ENCODE peak calls at places on chromosomes 11 and 22, in nine cellular contexts. J is AG09319; N is NCI-H2227 treated with DMSO at 0.1 percent for 48 hours; T is coronary artery; H is stimulated activated CD4-positive, alpha-beta T cell treated with anti-CD3 and anti-CD28 coated beads, Interleukin-12 subunit alpha, Interleukin-12 subunit beta, amount 100 ng/mL, for 48 hours; W is pons; I is left lobe of liver; P is GM12865; C is pancreas. R is an unnamed sample.

GRCh38 chr11:44564653-44565007 is 833 bp upstream of the CD82 start:
- DNase-seq in J (peak), N (no peak), T (peak), H (no peak), W (peak), I (peak), P (no peak), C (peak), R (no peak)

GRCh38 chr11:18005376-18006129 is 7.3 kb downstream of the SERGEF start:
- DNase-seq in J (no peak), N (no peak), T (no peak), H (no peak), W (no peak), I (no peak), P (no peak), C (no peak), R (no peak)

GRCh38 chr11:109425554-109425953 is 3.6 kb downstream of the C11orf87 start:
- DNase-seq in J (no peak), N (no peak), T (no peak), H (no peak), W (no peak), I (no peak), P (no peak), C (no peak), R (no peak)

GRCh38 chr11:15565846-15566245 is 451.1 kb downstream of the INSC start:
- DNase-seq in J (no peak), N (peak), T (no peak), H (no peak), W (no peak), I (no peak), P (no peak), C (no peak), R (no peak)

GRCh38 chr11:129881570-129882170 is 13.7 kb downstream of the NFRKB start:
- DNase-seq in J (no peak), N (no peak), T (no peak), H (no peak), W (peak), I (no peak), P (peak), C (no peak), R (peak)

GRCh38 chr11:41781441-41781840 is 322.0 kb upstream of the LRRC4C start:
- DNase-seq in J (no peak), N (no peak), T (no peak), H (no peak), W (no peak), I (no peak), P (no peak), C (no peak), R (no peak)

GRCh38 chr11:96893988-96894387 is 504.2 kb downstream of the JRKL start:
- DNase-seq in J (no peak), N (no peak), T (no peak), H (no peak), W (no peak), I (no peak), P (no peak), C (no peak), R (no peak)

GRCh38 chr11:106076421-106076922 is 675 bp downstream of the KBTBD3 start:
- DNase-seq in J (no peak), N (no peak), T (no peak), H (no peak), W (peak), I (peak), P (no peak), C (no peak), R (no peak)

GRCh38 chr11:35166369-35167360 is 27.7 kb downstream of the CD44 start:
- DNase-seq in J (peak), N (no peak), T (no peak), H (no peak), W (peak), I (no peak), P (no peak), C (no peak), R (no peak)

GRCh38 chr11:1353383-1354124 is 36.2 kb upstream of the BRSK2 start:
- DNase-seq in J (no peak), N (no peak), T (no peak), H (no peak), W (no peak), I (no peak), P (no peak), C (peak), R (no peak)

GRCh38 chr11:108561535-108561991 is 32.0 kb downstream of the EXPH5 start:
- DNase-seq in J (no peak), N (no peak), T (no peak), H (no peak), W (no peak), I (no peak), P (no peak), C (no peak), R (no peak)

GRCh38 chr11:8209208-8209807 is 40.5 kb upstream of the RIC3 start:
- DNase-seq in J (no peak), N (no peak), T (no peak), H (no peak), W (no peak), I (no peak), P (peak), C (peak), R (no peak)

GRCh38 chr11:67289651-67290479 is 762 bp downstream of the ANKRD13D start:
- DNase-seq in J (no peak), N (no peak), T (no peak), H (no peak), W (no peak), I (no peak), P (no peak), C (no peak), R (no peak)

GRCh38 chr11:45501980-45502545 is 163.4 kb downstream of the CHST1 start:
- DNase-seq in J (no peak), N (no peak), T (peak), H (no peak), W (no peak), I (no peak), P (no peak), C (no peak), R (no peak)

GRCh38 chr11:64675417-64676252 is 47.4 kb downstream of the NRXN2 start:
- DNase-seq in J (no peak), N (no peak), T (peak), H (no peak), W (peak), I (no peak), P (peak), C (no peak), R (peak)

GRCh38 chr11:123601136-123601535 is 53.3 kb downstream of the SCN3B start:
- DNase-seq in J (no peak), N (no peak), T (no peak), H (no peak), W (no peak), I (no peak), P (no peak), C (no peak), R (no peak)

GRCh38 chr22:44920183-44920582 is 89.6 kb downstream of the PHF21B start:
- DNase-seq in J (no peak), N (no peak), T (peak), H (no peak), W (no peak), I (no peak), P (no peak), C (peak), R (no peak)

GRCh38 chr11:12377106-12377823 is at the start of gene PARVA:
- DNase-seq in J (no peak), N (peak), T (peak), H (no peak), W (no peak), I (peak), P (no peak), C (peak), R (no peak)

GRCh38 chr11:134945993-134946392 is 534.0 kb upstream of the B3GAT1 start:
- DNase-seq in J (no peak), N (no peak), T (no peak), H (no peak), W (no peak), I (no peak), P (no peak), C (no peak), R (no peak)

GRCh38 chr22:46072030-46072881 is 78.1 kb upstream of the PPARA start:
- DNase-seq in J (no peak), N (no peak), T (peak), H (no peak), W (no peak), I (peak), P (peak), C (peak), R (peak)

GRCh38 chr11:34997872-34998548 is 81.6 kb downstream of the PDHX start:
- DNase-seq in J (no peak), N (peak), T (no peak), H (no peak), W (peak), I (no peak), P (no peak), C (no peak), R (no peak)

GRCh38 chr11:64990222-64990918 is 6.4 kb downstream of the BATF2 start:
- DNase-seq in J (no peak), N (no peak), T (no peak), H (no peak), W (no peak), I (no peak), P (peak), C (no peak), R (no peak)

GRCh38 chr11:74822187-74822586 is 73.5 kb downstream of the RNF169 start:
- DNase-seq in J (peak), N (no peak), T (no peak), H (no peak), W (peak), I (no peak), P (no peak), C (no peak), R (no peak)

GRCh38 chr11:111603633-111604130 is 1.4 kb downstream of the SIK2 start:
- DNase-seq in J (no peak), N (no peak), T (no peak), H (no peak), W (peak), I (no peak), P (no peak), C (no peak), R (no peak)

GRCh38 chr11:8693555-8693954 is 11.0 kb downstream of the RPL27A start:
- DNase-seq in J (no peak), N (no peak), T (peak), H (no peak), W (no peak), I (no peak), P (no peak), C (no peak), R (no peak)

GRCh38 chr11:75313457-75314272 is 37.8 kb downstream of the ARRB1 start:
- DNase-seq in J (no peak), N (no peak), T (no peak), H (no peak), W (peak), I (no peak), P (no peak), C (no peak), R (no peak)

GRCh38 chr22:27667121-27667843 is 134.3 kb downstream of the MN1 start:
- DNase-seq in J (no peak), N (no peak), T (no peak), H (no peak), W (no peak), I (no peak), P (no peak), C (no peak), R (no peak)

GRCh38 chr11:59706518-59707285 is 6.9 kb downstream of the OR10V1 start:
- DNase-seq in J (peak), N (no peak), T (no peak), H (no peak), W (no peak), I (no peak), P (no peak), C (no peak), R (no peak)

R was measured in GM13976.